ENCODE peak calls at places on chromosomes 12 and 14, in ten cellular contexts. J is stimulated activated naive CD4-positive, alpha-beta T cell; H is A549; Z is SW 1271; L is osteocyte; T is COLO829; K is HEK293T; G is AG08395; B is Kasumi-1; Y is neuronal stem cell. Q is an unnamed sample.

GRCh38 chr12:6180300-6181051 is 19.7 kb upstream of the CD9 start:
- DNase-seq in Z (peak; percentile 84), H (peak; percentile 43), B (no peak), Y (no peak), J (no peak), K (no peak), L (no peak), G (peak; percentile 62), T (no peak), Q (no peak)

GRCh38 chr12:132003846-132004245 is 54.1 kb downstream of the EP400 start:
- DNase-seq in G (peak; percentile 79), H (no peak), K (no peak), L (no peak), J (no peak), T (no peak), Z (peak; percentile 59), B (no peak), Y (no peak), Q (peak; percentile 14)

GRCh38 chr12:113242018-113242418 is 20.8 kb downstream of the TPCN1 start:
- DNase-seq in G (peak; percentile 73), B (no peak), L (no peak), H (no peak), Z (no peak), J (no peak), T (no peak), Y (no peak), K (no peak), Q (no peak)

GRCh38 chr12:51972849-51973273 is 21.4 kb downstream of the ACVR1B start:
- DNase-seq in G (peak; percentile 40), T (no peak), B (peak; percentile 98), K (no peak), Z (no peak), Y (no peak), L (no peak), H (no peak), J (no peak), Q (peak; percentile 57)

GRCh38 chr12:120394483-120395367 is 25.8 kb upstream of the MSI1 start:
- DNase-seq in Z (no peak), H (no peak), G (no peak), J (no peak), K (no peak), L (no peak), B (no peak), T (no peak), Y (peak; percentile 62), Q (no peak)

GRCh38 chr14:50932592-50933500 is 11.4 kb downstream of the PYGL start:
- DNase-seq in L (no peak), H (no peak), K (no peak), J (no peak), G (no peak), Z (no peak), B (peak; percentile 13), T (no peak), Y (no peak), Q (no peak)

GRCh38 chr12:69966409-69966808 is 141.4 kb downstream of the MYRFL start:
- DNase-seq in L (no peak), H (peak; percentile 47), B (no peak), T (peak; percentile 86), Z (peak; percentile 40), Y (no peak), K (no peak), G (peak; percentile 77), J (no peak), Q (peak; percentile 67)

GRCh38 chr14:50542941-50543418 is 10.6 kb upstream of the MAP4K5 start:
- DNase-seq in G (peak; percentile 54), Y (peak; percentile 30), Z (peak; percentile 57), H (peak; percentile 59), T (peak; percentile 52), K (peak; percentile 53), J (no peak), L (no peak), B (peak; percentile 81), Q (peak; percentile 24)

GRCh38 chr14:100070310-100070709 is 5.1 kb downstream of the EVL start:
- DNase-seq in G (no peak), B (no peak), Z (no peak), J (peak; percentile 51), K (no peak), T (no peak), L (peak; percentile 42), H (no peak), Y (no peak), Q (no peak)

GRCh38 chr12:76266797-76267196 is 81.4 kb downstream of the BBS10 start:
- DNase-seq in L (no peak), Z (peak; percentile 27), B (no peak), J (no peak), G (peak; percentile 87), T (no peak), Y (no peak), H (peak; percentile 6), K (no peak), Q (peak; percentile 43)

GRCh38 chr12:64066052-64066451 is 156.0 kb downstream of the KICS2 start:
- DNase-seq in L (no peak), H (no peak), T (no peak), K (no peak), Y (no peak), G (peak; percentile 25), Z (no peak), J (no peak), B (no peak), Q (no peak)

GRCh38 chr14:53744846-53745245 is 211.8 kb downstream of the BMP4 start:
- DNase-seq in K (no peak), H (no peak), J (no peak), Y (no peak), L (no peak), G (no peak), B (no peak), T (no peak), Z (no peak), Q (no peak)

GRCh38 chr14:53979747-53980642 is 23.4 kb upstream of the BMP4 start:
- DNase-seq in L (no peak), Y (no peak), B (no peak), Z (no peak), K (no peak), J (no peak), G (peak; percentile 92), H (peak; percentile 27), T (no peak), Q (peak; percentile 68)

GRCh38 chr14:77691259-77691658 is 16.6 kb downstream of the ALKBH1 start:
- DNase-seq in Y (no peak), J (no peak), K (no peak), H (no peak), G (no peak), B (no peak), L (no peak), Z (no peak), T (peak; percentile 45), Q (no peak)

Q was measured in stromal cell of bone marrow.